ENCODE peak calls at places on chromosomes 5 and 9, in eight cellular contexts. D is H1, M is Peyer's patch, O is suprapubic skin, V is tibial nerve, N is A549, R is heart left ventricle, A is esophagus squamous epithelium. P is an unnamed sample.

GRCh38 chr9:92970467-92970923 is 23.2 kb downstream of the FGD3 start:
- DNase-seq in D (peak), M (no peak), O (peak), V (no peak), N (no peak), R (no peak), A (no peak), P (peak)

GRCh38 chr9:12822111-12822510 is 47.3 kb downstream of the LURAP1L start:
- DNase-seq in D (no peak), M (no peak), O (no peak), V (no peak), N (no peak), R (no peak), A (no peak), P (no peak)

GRCh38 chr9:77598510-77598909 is 49.6 kb downstream of the GNA14 start:
- DNase-seq in D (no peak), M (no peak), O (no peak), V (no peak), N (no peak), R (peak), A (no peak), P (no peak)

GRCh38 chr9:20442461-20443319 is 179.6 kb downstream of the MLLT3 start:
- DNase-seq in D (no peak), M (no peak), O (no peak), V (no peak), N (no peak), R (no peak), A (no peak), P (no peak)

GRCh38 chr5:93821892-93822291 is 80.5 kb upstream of the POU5F2 start:
- DNase-seq in D (no peak), M (no peak), O (no peak), V (no peak), N (no peak), R (no peak), A (no peak), P (no peak)

GRCh38 chr5:6814816-6815215 is 101.6 kb downstream of the TENT4A start:
- DNase-seq in D (no peak), M (no peak), O (no peak), V (no peak), N (no peak), R (no peak), A (no peak), P (no peak)

GRCh38 chr5:74927336-74927735 is 61.1 kb upstream of the FAM169A start:
- DNase-seq in D (no peak), M (no peak), O (no peak), V (no peak), N (no peak), R (no peak), A (no peak), P (no peak)

GRCh38 chr9:104868303-104868686 is 59.7 kb downstream of the ABCA1 start:
- DNase-seq in D (no peak), M (no peak), O (no peak), V (no peak), N (no peak), R (no peak), A (no peak), P (no peak)

GRCh38 chr5:57097526-57097925 is 76.3 kb upstream of the GPBP1 start:
- DNase-seq in D (no peak), M (no peak), O (no peak), V (no peak), N (no peak), R (no peak), A (no peak), P (no peak)

GRCh38 chr5:57094753-57095683 is 78.8 kb upstream of the GPBP1 start:
- DNase-seq in D (peak), M (no peak), O (no peak), V (no peak), N (no peak), R (no peak), A (no peak), P (no peak)
- TF ChIP-seq CTCF in D (peak), M (peak), O (no peak), V (no peak), N (no peak), R (no peak), A (no peak), P (no peak)

DNA sequence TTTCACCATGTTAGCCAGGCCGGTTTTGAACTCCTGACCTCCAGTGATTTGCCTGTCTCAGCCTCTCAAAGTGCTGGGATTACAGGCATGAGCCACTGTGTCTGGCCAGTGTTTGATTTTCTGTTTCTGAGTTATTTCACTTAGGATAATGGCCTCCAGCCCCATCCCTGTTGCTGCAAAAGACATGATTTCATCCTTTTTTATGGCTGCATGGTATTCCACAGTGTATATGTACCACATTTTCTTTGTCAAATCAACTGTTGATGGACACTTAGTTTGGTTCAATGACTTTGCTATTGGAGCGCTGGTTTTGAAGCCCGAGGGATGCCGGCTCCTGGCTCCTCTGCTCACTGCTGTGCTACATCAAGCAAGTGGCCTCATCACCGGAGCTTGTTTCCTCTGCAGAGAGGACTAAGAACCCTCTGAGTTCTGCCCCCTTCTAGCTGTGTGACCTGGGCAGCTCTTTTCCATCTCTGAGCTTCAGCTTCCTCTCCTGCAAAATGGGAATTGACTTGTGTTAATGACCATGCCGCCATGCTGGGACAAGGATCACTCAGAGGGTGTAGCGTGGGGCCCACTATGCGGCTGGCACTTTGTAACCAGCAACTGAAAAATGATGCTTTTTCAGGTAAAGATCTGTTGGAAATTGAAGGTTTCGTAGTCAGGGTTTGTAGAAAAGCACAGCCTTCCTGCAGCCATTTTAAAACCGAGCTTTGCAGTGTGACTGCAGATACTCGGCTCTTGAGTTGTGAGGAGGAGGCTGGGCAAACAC is 4.6 kb upstream of the NEURL1B start:
- DNase-seq in D (no peak), M (no peak), O (peak), V (no peak), N (no peak), R (no peak), A (no peak), P (no peak)
- TF ChIP-seq POLR2A in D (no peak), M (no peak), O (no peak), V (no peak), N (no peak), R (no peak), A (no peak), P (no peak)

DNA sequence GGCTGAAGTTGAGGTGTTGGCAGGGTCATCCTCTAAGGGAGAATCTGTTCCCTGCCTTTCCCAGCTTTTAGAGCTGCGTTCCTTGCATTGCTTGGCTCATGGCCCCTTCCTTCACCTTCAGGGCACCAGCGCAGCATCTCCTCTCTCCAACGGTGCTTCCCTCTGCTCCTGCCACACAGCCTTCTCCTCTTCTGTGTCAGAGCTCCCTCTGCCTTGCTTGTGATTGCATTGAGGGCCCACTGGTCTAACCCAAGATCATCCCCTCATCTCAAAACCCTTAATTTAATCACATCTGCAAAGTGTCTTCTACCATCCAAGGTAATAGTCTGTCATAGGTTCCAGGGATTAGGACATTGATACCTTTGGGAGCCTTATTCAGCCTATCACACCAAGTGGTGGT is 205.7 kb upstream of the TBCA start:
- DNase-seq in D (no peak), M (no peak), O (no peak), V (no peak), N (no peak), R (no peak), A (no peak), P (no peak)
- TF ChIP-seq CTCF in D (peak), M (no peak), O (no peak), V (no peak), N (peak), R (no peak), A (no peak), P (no peak)

DNA sequence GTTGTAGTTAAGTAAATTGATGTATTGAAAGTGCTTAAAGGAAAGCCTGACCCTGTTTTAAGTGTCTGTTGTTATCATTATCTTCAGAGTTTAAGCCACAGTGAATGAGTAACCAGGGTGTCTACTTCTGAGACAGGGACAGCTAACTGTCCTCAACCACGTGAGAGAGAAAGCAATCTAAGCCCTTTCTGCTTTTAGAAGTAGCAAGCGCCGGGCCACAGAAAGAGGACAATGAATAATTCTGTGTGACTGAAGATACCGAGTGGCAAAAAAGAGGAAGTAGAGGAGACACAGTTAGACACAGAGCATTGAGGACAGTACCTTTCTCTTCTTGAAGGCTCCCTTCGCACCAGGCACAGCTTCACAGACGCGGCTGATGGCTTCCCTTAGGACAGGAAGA is 86.3 kb downstream of the S1PR3 start:
- DNase-seq in D (no peak), M (no peak), O (no peak), V (no peak), N (no peak), R (no peak), A (no peak), P (no peak)
- TF ChIP-seq POLR2A in D (no peak), M (no peak), O (no peak), V (no peak), N (no peak), R (no peak), A (no peak), P (no peak)

GRCh38 chr5:96601200-96601599 is 61.0 kb upstream of the CAST start:
- DNase-seq in D (no peak), M (no peak), O (no peak), V (no peak), N (no peak), R (no peak), A (no peak), P (no peak)

GRCh38 chr5:96590796-96591195 is 71.4 kb upstream of the CAST start:
- DNase-seq in D (no peak), M (no peak), O (no peak), V (no peak), N (no peak), R (no peak), A (no peak), P (no peak)

GRCh38 chr5:96597441-96598020 is 64.6 kb upstream of the CAST start:
- DNase-seq in D (no peak), M (no peak), O (no peak), V (no peak), N (no peak), R (no peak), A (no peak), P (no peak)

DNA sequence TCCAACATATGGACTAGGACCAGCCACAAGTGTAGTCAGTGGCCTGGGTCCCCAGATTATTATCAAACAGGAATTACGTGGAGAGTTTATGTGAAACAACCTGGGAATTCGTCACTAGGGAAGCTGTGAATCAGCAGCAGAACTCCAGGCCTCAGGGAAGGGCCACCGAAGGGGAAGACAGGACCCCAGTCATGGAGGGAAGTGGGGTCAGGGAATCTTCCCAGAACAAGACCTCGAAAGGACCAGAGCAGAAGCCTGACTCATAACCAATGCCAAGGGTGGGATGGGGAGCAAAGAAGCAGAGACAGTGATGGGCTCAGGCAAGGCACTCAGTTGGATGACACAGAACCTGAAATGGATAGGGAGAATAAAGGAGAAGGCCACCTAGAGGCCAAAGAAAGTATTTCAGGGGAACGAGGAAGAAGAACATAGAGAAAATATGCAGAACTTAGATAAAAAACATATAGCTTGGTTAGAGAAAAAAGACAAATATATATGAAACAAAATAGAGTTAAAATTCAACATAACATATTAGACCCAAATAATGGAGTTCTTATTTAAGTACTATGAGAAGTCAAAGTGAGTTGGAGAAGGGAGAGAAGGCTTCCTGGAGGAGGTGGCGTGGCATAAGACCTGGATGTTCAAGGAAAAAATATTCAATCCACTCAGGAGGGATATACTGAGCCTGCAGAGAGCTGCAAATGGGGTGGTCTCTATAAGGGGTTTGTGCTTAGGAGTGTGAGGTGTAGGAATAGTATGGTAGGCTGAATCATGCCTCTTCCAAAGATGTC is 66.7 kb upstream of the CAST start:
- DNase-seq in D (no peak), M (no peak), O (no peak), V (no peak), N (no peak), R (no peak), A (no peak), P (no peak)
- TF ChIP-seq CTCF in D (peak), M (peak), O (no peak), V (no peak), N (no peak), R (peak), A (peak), P (peak)

GRCh38 chr5:133939668-133940067 is 28.8 kb downstream of the C5orf15 start:
- DNase-seq in D (no peak), M (no peak), O (no peak), V (no peak), N (no peak), R (no peak), A (no peak), P (no peak)
- TF ChIP-seq POLR2A in D (no peak), M (no peak), O (no peak), V (no peak), N (no peak), R (no peak), A (no peak), P (no peak)

P was measured in upper lobe of left lung.